ENCODE peak calls at places on chromosomes 4 and X, in four cellular contexts. J, H, L and W are unnamed samples.

GRCh38 chr4:108210989-108211725 is 42.4 kb upstream of the LEF1 start:
- DNase-seq in J (no peak), L (peak), H (no peak), W (no peak)

GRCh38 chr4:56743550-56743949 is 62.5 kb upstream of the HOPX start:
- DNase-seq in H (no peak), L (no peak), J (no peak), W (no peak)

GRCh38 chr4:80713409-80713808 is 317.1 kb upstream of the BMP3 start:
- DNase-seq in L (no peak), J (no peak), H (no peak), W (no peak)

GRCh38 chr4:4542824-4543485 is 1.1 kb upstream of the STX18 start:
- DNase-seq in L (no peak), H (peak), J (no peak), W (no peak)

GRCh38 chr4:6019316-6020263 is 1.4 kb upstream of the C4orf50 start:
- DNase-seq in H (peak), J (peak), L (peak), W (peak)

GRCh38 chr4:46016306-46016705 is 107.5 kb downstream of the GABRG1 start:
- DNase-seq in J (no peak), H (no peak), L (no peak), W (no peak)

GRCh38 chr4:156568041-156568440 is 403.6 kb downstream of the PDGFC start:
- DNase-seq in J (no peak), L (peak), H (no peak), W (peak)

GRCh38 chr4:86706923-86707597 is 112.9 kb downstream of the PTPN13 start:
- DNase-seq in L (peak), H (no peak), J (no peak), W (peak)

GRCh38 chr4:152456609-152457008 is 79.3 kb downstream of the FBXW7 start:
- DNase-seq in L (no peak), H (no peak), J (no peak), W (no peak)

GRCh38 chr4:92636038-92636825 is 332.5 kb downstream of the GRID2 start:
- DNase-seq in H (no peak), J (no peak), L (no peak), W (peak)

GRCh38 chr4:78099058-78099457 is 41.9 kb downstream of the FRAS1 start:
- DNase-seq in J (no peak), L (no peak), H (no peak), W (no peak)

GRCh38 chr4:33959519-33959918 is 2284.8 kb downstream of the ARAP2 start:
- DNase-seq in J (no peak), L (peak), H (no peak), W (no peak)

GRCh38 chr4:35934370-35934981 is 309.8 kb downstream of the ARAP2 start:
- DNase-seq in H (peak), L (peak), J (no peak), W (peak)

GRCh38 chrX:45372151-45372550 is 171.5 kb upstream of the DIPK2B start:
- DNase-seq in H (no peak), J (no peak), L (no peak), W (no peak)

GRCh38 chrX:10904220-10904619 is 206.9 kb upstream of the HCCS start:
- DNase-seq in H (no peak), L (peak), J (no peak), W (no peak)

GRCh38 chrX:99887918-99888317 is 522.2 kb downstream of the PCDH19 start:
- DNase-seq in L (no peak), H (no peak), J (no peak), W (no peak)

GRCh38 chr4:185532327-185532726 is 3.0 kb downstream of the PDLIM3 start:
- DNase-seq in J (no peak), H (no peak), L (no peak), W (no peak)

GRCh38 chr4:181330654-181331595 is 912.3 kb upstream of the TENM3 start:
- DNase-seq in J (no peak), H (no peak), L (no peak), W (no peak)

GRCh38 chrX:8025705-8026104 is 98.5 kb upstream of the PNPLA4 start:
- DNase-seq in J (no peak), L (no peak), H (no peak), W (no peak)

GRCh38 chr4:60450054-60450453 is 750.1 kb upstream of the ADGRL3 start:
- DNase-seq in L (no peak), J (no peak), H (no peak), W (no peak)

GRCh38 chr4:25817059-25817681 is 45.6 kb downstream of the SEL1L3 start:
- DNase-seq in J (no peak), H (no peak), L (peak), W (no peak)

GRCh38 chr4:166293551-166293950 is 420.5 kb downstream of the TLL1 start:
- DNase-seq in J (no peak), L (peak), H (no peak), W (no peak)

GRCh38 chrX:44828008-44828605 is 15.7 kb upstream of the DUSP21 start:
- DNase-seq in L (peak), H (no peak), J (no peak), W (peak)

GRCh38 chr4:151541438-151542071 is 132.6 kb downstream of the FHIP1A start:
- DNase-seq in L (peak), J (no peak), H (peak), W (peak)

GRCh38 chr4:140568507-140569306 is at the start of gene UCP1:
- DNase-seq in L (no peak), H (no peak), J (no peak), W (peak)

GRCh38 chr4:81360722-81361121 is 111.0 kb downstream of the RASGEF1B start:
- DNase-seq in J (no peak), H (no peak), L (no peak), W (no peak)

GRCh38 chr4:113384600-113384999 is 335.1 kb downstream of the ANK2 start:
- DNase-seq in H (no peak), J (no peak), L (peak), W (peak)

GRCh38 chr4:81617569-81617968 is 145.9 kb upstream of the RASGEF1B start:
- DNase-seq in H (no peak), J (no peak), L (no peak), W (no peak)

GRCh38 chr4:12116009-12116542 is 687.4 kb upstream of the HS3ST1 start:
- DNase-seq in H (no peak), L (no peak), J (no peak), W (no peak)

GRCh38 chrX:103101280-103102042 is 8.5 kb upstream of the NXF3 start:
- DNase-seq in J (no peak), L (no peak), H (no peak), W (peak)